ENCODE peak calls at places on chromosomes 3 and 15, in ten cellular contexts. T is CD4-positive, alpha-beta memory T cell; Q is CD4-positive, CD25-positive, alpha-beta regulatory T cell; L is heart right ventricle; D is colonic mucosa; H is fibroblast of the conjunctiva; A is A549; P is osteocyte; O is GM13977; W is KG1. Z is an unnamed sample.

GRCh38 chr3:197023241-197023997 is 6.2 kb downstream of the MELTF start:
- DNase-seq in T (no peak), Q (no peak), L (no peak), D (no peak), H (no peak), A (no peak), P (peak), O (peak), W (no peak), Z (no peak)

GRCh38 chr15:52306270-52306669 is 10.7 kb upstream of the MYO5C start:
- DNase-seq in T (no peak), Q (no peak), L (no peak), D (no peak), H (peak), A (no peak), P (no peak), O (no peak), W (no peak), Z (no peak)

GRCh38 chr15:39021341-39021740 is 456.7 kb upstream of the RASGRP1 start:
- DNase-seq in T (no peak), Q (no peak), L (no peak), D (no peak), H (no peak), A (no peak), P (no peak), O (no peak), W (no peak), Z (no peak)

GRCh38 chr3:181176610-181177009 is 187.1 kb upstream of the DNAJC19 start:
- DNase-seq in T (peak), Q (no peak), L (peak), D (peak), H (peak), A (peak), P (no peak), O (no peak), W (peak), Z (peak)

GRCh38 chr15:39300451-39301153 is 280.3 kb upstream of the THBS1 start:
- DNase-seq in T (no peak), Q (no peak), L (no peak), D (no peak), H (no peak), A (peak), P (no peak), O (no peak), W (no peak), Z (no peak)

GRCh38 chr3:54822206-54822605 is 105.7 kb downstream of the LRTM1 start:
- DNase-seq in T (no peak), Q (no peak), L (no peak), D (peak), H (no peak), A (no peak), P (no peak), O (no peak), W (no peak), Z (peak)

GRCh38 chr3:107599755-107600122 is 77.0 kb downstream of the BBX start:
- DNase-seq in T (no peak), Q (no peak), L (no peak), D (no peak), H (no peak), A (no peak), P (no peak), O (no peak), W (no peak), Z (no peak)

GRCh38 chr3:176623751-176624150 is 573.5 kb downstream of the TBL1XR1 start:
- DNase-seq in T (no peak), Q (no peak), L (no peak), D (no peak), H (no peak), A (no peak), P (no peak), O (no peak), W (no peak), Z (no peak)

GRCh38 chr3:81743096-81744025 is 18.1 kb downstream of the GBE1 start:
- DNase-seq in T (no peak), Q (no peak), L (no peak), D (peak), H (peak), A (peak), P (no peak), O (no peak), W (no peak), Z (no peak)

GRCh38 chr3:8903191-8903590 is 60.1 kb downstream of the RAD18 start:
- DNase-seq in T (no peak), Q (no peak), L (no peak), D (no peak), H (no peak), A (no peak), P (no peak), O (no peak), W (no peak), Z (no peak)

GRCh38 chr3:5505997-5506396 is 318.5 kb downstream of the EDEM1 start:
- DNase-seq in T (no peak), Q (no peak), L (no peak), D (no peak), H (no peak), A (no peak), P (no peak), O (no peak), W (no peak), Z (no peak)

GRCh38 chr3:125067225-125067624 is 11.4 kb upstream of the HEG1 start:
- DNase-seq in T (no peak), Q (no peak), L (no peak), D (no peak), H (no peak), A (no peak), P (no peak), O (no peak), W (no peak), Z (no peak)

GRCh38 chr3:72904156-72904555 is 16.3 kb downstream of the GXYLT2 start:
- DNase-seq in T (no peak), Q (no peak), L (no peak), D (no peak), H (no peak), A (no peak), P (no peak), O (no peak), W (no peak), Z (no peak)

GRCh38 chr3:16059081-16059537 is 115.4 kb upstream of the GALNT15 start:
- DNase-seq in T (no peak), Q (no peak), L (no peak), D (no peak), H (no peak), A (no peak), P (no peak), O (no peak), W (no peak), Z (no peak)

GRCh38 chr15:48766196-48766595 is 44.7 kb downstream of the CEP152 start:
- DNase-seq in T (no peak), Q (no peak), L (no peak), D (no peak), H (no peak), A (no peak), P (no peak), O (no peak), W (no peak), Z (no peak)

GRCh38 chr15:68725736-68726135 is 95.0 kb downstream of the ANP32A start:
- DNase-seq in T (no peak), Q (no peak), L (peak), D (peak), H (no peak), A (no peak), P (no peak), O (no peak), W (no peak), Z (no peak)

GRCh38 chr3:40504636-40505430 is 1.0 kb upstream of the ZNF620 start:
- DNase-seq in T (no peak), Q (no peak), L (no peak), D (peak), H (peak), A (no peak), P (no peak), O (no peak), W (no peak), Z (no peak)

GRCh38 chr3:71805199-71805598 is 20.3 kb upstream of the PROK2 start:
- DNase-seq in T (no peak), Q (no peak), L (no peak), D (no peak), H (no peak), A (no peak), P (no peak), O (no peak), W (peak), Z (no peak)

GRCh38 chr15:98850991-98851776 is 156.4 kb downstream of the PGPEP1L start:
- DNase-seq in T (peak), Q (peak), L (peak), D (peak), H (no peak), A (peak), P (peak), O (peak), W (no peak), Z (peak)

GRCh38 chr3:69605849-69606248 is 133.4 kb upstream of the MITF start:
- DNase-seq in T (no peak), Q (no peak), L (no peak), D (no peak), H (no peak), A (no peak), P (no peak), O (no peak), W (no peak), Z (no peak)

GRCh38 chr3:122921791-122922651 is 105.5 kb downstream of the SEMA5B start:
- DNase-seq in T (peak), Q (no peak), L (no peak), D (no peak), H (no peak), A (peak), P (no peak), O (peak), W (no peak), Z (no peak)

GRCh38 chr3:39978293-39978692 is 168.9 kb downstream of the MYRIP start:
- DNase-seq in T (no peak), Q (no peak), L (no peak), D (no peak), H (no peak), A (no peak), P (no peak), O (no peak), W (no peak), Z (no peak)